ENCODE peak calls at places on chromosomes 7 and 10, in four cellular contexts. T, O, Z and R are unnamed samples.

GRCh38 chr10:11162828-11163599 is 145.3 kb downstream of the CELF2 start:
- DNase-seq in T (no peak), O (peak), Z (no peak), R (peak)

GRCh38 chr7:129646369-129647021 is 35.0 kb downstream of the NRF1 start:
- DNase-seq in T (no peak), O (no peak), Z (no peak), R (no peak)

GRCh38 chr7:27730112-27730511 is 9.8 kb upstream of the TAX1BP1 start:
- DNase-seq in T (no peak), O (no peak), Z (no peak), R (no peak)

GRCh38 chr7:26143298-26144044 is 8.5 kb upstream of the NFE2L3 start:
- DNase-seq in T (no peak), O (no peak), Z (no peak), R (no peak)

GRCh38 chr7:77935652-77936348 is 137.2 kb downstream of the PHTF2 start:
- DNase-seq in T (no peak), O (no peak), Z (no peak), R (no peak)

GRCh38 chr7:93140582-93141191 is 7.5 kb downstream of the SAMD9L start:
- DNase-seq in T (no peak), O (no peak), Z (no peak), R (no peak)

GRCh38 chr7:93601363-93601762 is 26.8 kb upstream of the CALCR start:
- DNase-seq in T (no peak), O (no peak), Z (peak), R (no peak)

GRCh38 chr7:148701414-148701813 is 2.7 kb downstream of the CUL1 start:
- DNase-seq in T (no peak), O (peak), Z (no peak), R (no peak)

GRCh38 chr10:36171546-36171945 is 529.5 kb upstream of the FZD8 start:
- DNase-seq in T (no peak), O (no peak), Z (no peak), R (no peak)

GRCh38 chr7:132049462-132050304 is 493.3 kb upstream of the PODXL start:
- DNase-seq in T (peak), O (peak), Z (peak), R (no peak)

GRCh38 chr10:75074711-75075445 is 36.6 kb upstream of the SAMD8 start:
- DNase-seq in T (no peak), O (no peak), Z (no peak), R (no peak)

GRCh38 chr7:159098795-159099194 is 45.9 kb downstream of the VIPR2 start:
- DNase-seq in T (no peak), O (no peak), Z (no peak), R (peak)

GRCh38 chr7:74059681-74060588 is 23.7 kb upstream of the LIMK1 start:
- DNase-seq in T (peak), O (no peak), Z (peak), R (peak)

GRCh38 chr10:72419241-72419640 is 64.5 kb upstream of the DNAJB12 start:
- DNase-seq in T (no peak), O (no peak), Z (peak), R (no peak)

DNA sequence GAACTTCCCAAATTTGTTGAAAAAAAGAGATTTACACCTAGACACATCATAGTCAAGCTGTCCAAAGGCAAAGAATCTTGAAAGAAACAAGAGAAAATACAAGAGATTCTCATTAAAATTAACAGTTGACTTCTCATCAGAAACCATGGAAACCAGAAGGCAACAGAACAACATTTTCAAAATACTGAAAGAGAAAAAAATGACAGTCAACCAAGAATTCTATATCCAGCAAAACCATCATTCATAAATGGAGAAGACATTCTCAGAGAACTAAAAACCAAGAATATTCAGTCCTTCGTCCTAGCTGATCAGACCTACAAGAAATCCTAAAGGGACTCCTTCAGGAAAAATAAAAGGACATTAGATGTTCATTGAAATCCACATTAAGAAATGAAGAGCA is 90.6 kb downstream of the ARHGAP22 start:
- DNase-seq in T (no peak), O (no peak), Z (no peak), R (no peak)
- H3K27ac ChIP-seq in T (no peak), O (no peak), Z (no peak), R (no peak)

GRCh38 chr7:80918406-80918805 is 445 bp downstream of the SEMA3C start:
- DNase-seq in T (no peak), O (no peak), Z (no peak), R (no peak)
- H3K4me3 ChIP-seq in T (peak), O (peak), Z (peak), R (peak)

DNA sequence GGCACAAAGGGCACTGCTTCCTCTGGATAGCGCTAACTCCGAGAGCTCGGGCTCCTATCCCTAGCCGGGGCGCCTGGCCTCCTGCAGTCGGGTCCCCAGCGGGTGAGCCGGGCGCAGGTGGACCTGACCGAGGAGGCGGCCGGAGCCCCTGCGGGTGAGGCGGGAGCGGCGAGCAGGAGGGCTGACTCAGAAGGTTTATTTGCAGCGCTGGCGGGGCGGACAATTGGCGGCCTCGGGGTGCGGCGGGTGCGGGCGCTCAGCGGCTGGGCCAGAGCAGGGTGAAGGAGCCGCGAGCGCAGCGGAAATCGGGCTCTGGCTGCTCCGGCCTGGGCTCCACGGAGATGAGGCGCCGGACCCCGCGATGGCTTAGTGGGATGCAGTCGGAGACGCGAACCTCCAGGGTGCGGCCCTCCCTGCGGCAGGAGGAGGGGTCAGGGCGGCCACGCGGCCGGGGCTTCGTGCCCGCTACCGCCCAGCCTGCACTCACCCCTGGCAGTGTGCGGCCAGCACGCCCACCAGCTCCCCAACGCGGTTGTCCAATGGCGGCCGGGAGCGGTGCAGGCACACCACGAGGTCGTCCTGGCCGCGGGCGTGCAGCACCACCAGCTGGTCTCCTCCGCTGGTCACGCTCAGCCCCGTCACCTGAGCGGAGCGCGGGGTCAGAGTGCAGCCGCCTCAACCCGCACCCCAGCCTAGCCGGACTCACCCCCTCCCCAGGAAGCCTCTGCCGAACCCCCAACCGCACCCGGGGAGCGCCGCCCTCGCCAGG is 16.1 kb downstream of the MYO1G start:
- DNase-seq in T (no peak), O (no peak), Z (no peak), R (no peak)
- TF ChIP-seq CTCF in T (no peak), O (no peak), Z (no peak), R (no peak)

GRCh38 chr7:114928060-114928459 is 6.2 kb downstream of the MDFIC start:
- DNase-seq in T (no peak), O (no peak), Z (no peak), R (no peak)
- H3K27ac ChIP-seq in T (no peak), O (no peak), Z (no peak), R (peak)

GRCh38 chr7:157355784-157356511 is 19.1 kb downstream of the DNAJB6 start:
- DNase-seq in T (no peak), O (no peak), Z (no peak), R (no peak)
- H3K4me3 ChIP-seq in T (no peak), O (no peak), Z (no peak), R (no peak)

DNA sequence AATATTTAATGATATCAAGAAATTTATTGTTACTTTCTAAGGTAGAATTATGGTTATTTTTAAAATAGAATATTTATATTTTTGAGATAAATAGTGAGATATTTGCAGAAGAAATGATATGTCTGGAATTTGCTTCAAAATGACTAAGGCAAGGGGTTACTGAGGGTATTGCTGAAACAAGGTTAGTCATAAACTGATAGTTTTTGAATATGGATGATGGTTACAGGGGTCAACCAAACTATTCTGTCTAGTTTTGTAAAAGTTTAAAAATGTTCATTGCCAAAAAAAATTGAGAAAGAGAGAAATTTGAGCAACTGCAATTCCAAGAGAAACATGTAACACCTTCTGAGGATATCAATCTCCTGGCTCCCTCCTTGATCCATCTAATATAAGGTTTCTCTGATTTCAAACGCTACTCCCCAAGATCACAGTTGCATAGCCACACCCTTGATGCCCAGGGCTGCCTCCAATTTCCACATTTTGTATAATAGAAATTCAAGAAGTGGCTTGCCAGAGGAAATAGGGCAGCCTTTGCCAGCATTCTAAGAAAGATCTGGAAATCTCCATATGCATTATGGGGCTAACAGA is 159.4 kb upstream of the NAMPT start:
- DNase-seq in T (no peak), O (no peak), Z (no peak), R (no peak)
- TF ChIP-seq CTCF in T (no peak), O (no peak), Z (no peak), R (no peak)

DNA sequence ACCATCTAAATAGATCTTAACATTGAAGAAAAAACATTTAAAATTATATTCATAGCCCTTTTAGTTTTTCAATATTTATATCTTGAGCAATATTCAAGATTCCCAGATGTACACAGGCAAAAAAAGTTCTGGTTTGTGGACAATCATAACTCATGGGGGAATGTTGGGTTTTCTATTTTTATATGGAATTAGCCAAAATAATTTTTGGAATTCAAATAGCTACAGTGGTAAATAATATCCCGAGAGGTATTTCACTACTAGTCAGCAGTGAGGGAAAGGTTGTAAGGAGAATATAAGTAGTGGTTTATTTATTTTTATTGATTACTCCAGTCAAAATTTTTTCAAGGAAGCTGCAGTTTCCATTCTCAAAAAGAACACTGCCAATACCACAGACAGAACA is 533.4 kb downstream of the PARD3 start:
- DNase-seq in T (no peak), O (no peak), Z (no peak), R (no peak)
- H3K27ac ChIP-seq in T (no peak), O (no peak), Z (no peak), R (no peak)

GRCh38 chr10:49184642-49185111 is 3.5 kb downstream of the TMEM273 start:
- DNase-seq in T (no peak), O (peak), Z (no peak), R (no peak)
- H3K4me3 ChIP-seq in T (no peak), O (no peak), Z (no peak), R (no peak)

GRCh38 chr10:100747061-100747825 is 1.9 kb downstream of the PAX2 start:
- DNase-seq in T (no peak), O (no peak), Z (no peak), R (no peak)

GRCh38 chr10:100747826-100748231 is 2.4 kb downstream of the PAX2 start:
- DNase-seq in T (no peak), O (no peak), Z (no peak), R (no peak)

GRCh38 chr10:100749059-100749308 is 3.6 kb downstream of the PAX2 start:
- DNase-seq in T (no peak), O (no peak), Z (no peak), R (no peak)

GRCh38 chr10:100749309-100750217 is 4.2 kb downstream of the PAX2 start:
- DNase-seq in T (no peak), O (no peak), Z (no peak), R (no peak)

GRCh38 chr10:100748251-100749058 is 3.1 kb downstream of the PAX2 start:
- DNase-seq in T (no peak), O (no peak), Z (no peak), R (no peak)
- TF ChIP-seq CTCF in T (no peak), O (no peak), Z (no peak), R (no peak)

DNA sequence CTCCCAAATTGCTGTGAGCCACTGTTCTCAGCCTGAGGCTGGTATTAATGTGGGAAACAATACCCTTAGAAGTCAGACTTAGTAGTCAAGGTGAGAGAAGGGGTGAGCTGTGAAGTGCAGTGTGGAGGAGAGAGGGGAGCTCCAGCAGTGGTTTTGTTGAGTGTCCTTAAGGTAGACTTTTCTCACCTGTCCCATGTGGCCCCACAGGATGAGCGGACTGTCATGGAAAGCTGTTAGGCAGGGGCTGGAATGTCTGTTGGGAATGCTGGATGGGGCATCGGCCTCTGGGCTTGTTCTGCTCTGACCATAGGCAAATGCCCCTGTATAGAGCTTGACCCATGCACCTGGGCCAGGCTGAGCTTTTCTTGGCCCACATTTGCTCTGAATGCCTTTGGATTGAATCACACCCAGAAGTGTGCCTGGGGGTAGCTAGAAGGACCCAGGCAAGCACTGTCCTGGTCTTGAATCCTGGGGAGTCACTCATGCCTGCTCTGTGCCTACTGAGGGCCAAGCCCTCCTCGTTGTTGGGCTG is 36.3 kb upstream of the SH2D4B start:
- DNase-seq in T (no peak), O (no peak), Z (no peak), R (peak)
- H3K27ac ChIP-seq in T (peak), O (no peak), Z (no peak), R (peak)